ENCODE peak calls at places on chromosomes 2 and 18, in five cellular contexts. V is NCI-H1417, Y is tibial artery, B is H9, A is fibroblast of the aortic adventitia. P is an unnamed sample.

GRCh38 chr2:219045937-219046550 is 4.7 kb upstream of the CFAP65 start:
- DNase-seq in Y (no peak), B (peak; percentile 63), A (peak; percentile 45), V (no peak), P (no peak)

GRCh38 chr2:216633616-216634316 is 546 bp downstream of the IGFBP2 start:
- DNase-seq in Y (no peak), V (peak; percentile 73), B (peak; percentile 47), A (no peak), P (no peak)

GRCh38 chr2:173513117-173513516 is 158.4 kb downstream of the CDCA7 start:
- DNase-seq in A (no peak), B (no peak), V (no peak), Y (no peak), P (no peak)

GRCh38 chr18:77090546-77091200 is 41.9 kb downstream of the MBP start:
- DNase-seq in Y (no peak), V (peak; percentile 94), B (no peak), A (no peak), P (peak; percentile 69)

GRCh38 chr2:219574509-219575311 is 2.6 kb downstream of the INHA start:
- DNase-seq in V (no peak), A (no peak), B (no peak), Y (no peak), P (no peak)

GRCh38 chr18:58806826-58807714 is 57.6 kb upstream of the ZNF532 start:
- DNase-seq in A (no peak), V (no peak), Y (no peak), B (no peak), P (no peak)

GRCh38 chr2:3780477-3781402 is 77.4 kb downstream of the DCDC2C start:
- DNase-seq in Y (no peak), B (peak; percentile 79), V (peak; percentile 64), A (no peak), P (no peak)

GRCh38 chr2:424306-425172 is 136.6 kb upstream of the ALKAL2 start:
- DNase-seq in Y (no peak), A (no peak), B (no peak), V (no peak), P (no peak)

GRCh38 chr2:43220229-43220981 is 6.0 kb downstream of the ZFP36L2 start:
- DNase-seq in Y (no peak), B (no peak), A (peak; percentile 73), V (no peak), P (no peak)

GRCh38 chr2:64952113-64952895 is 36.9 kb upstream of the SLC1A4 start:
- DNase-seq in B (no peak), A (no peak), V (no peak), Y (no peak), P (no peak)

GRCh38 chr18:55401638-55402191 is 186.3 kb downstream of the TCF4 start:
- DNase-seq in V (no peak), A (peak; percentile 91), Y (no peak), B (peak; percentile 69), P (no peak)

GRCh38 chr2:191927991-191928390 is 81.1 kb upstream of the CAVIN2 start:
- DNase-seq in V (peak; percentile 54), A (no peak), B (no peak), Y (no peak), P (no peak)

GRCh38 chr2:230873670-230874401 is 9.1 kb downstream of the ITM2C start:
- DNase-seq in B (no peak), A (no peak), Y (peak; percentile 21), V (no peak), P (no peak)

GRCh38 chr18:6001867-6002266 is 106.5 kb upstream of the TMEM200C start:
- DNase-seq in V (no peak), A (peak; percentile 76), B (no peak), Y (no peak), P (no peak)

GRCh38 chr2:151347904-151348303 is 9.5 kb upstream of the TNFAIP6 start:
- DNase-seq in A (peak; percentile 31), B (no peak), Y (no peak), V (no peak), P (no peak)

GRCh38 chr2:185284696-185285095 is 453.9 kb upstream of the FSIP2 start:
- DNase-seq in V (no peak), B (no peak), A (peak; percentile 40), Y (no peak), P (no peak)

GRCh38 chr2:166519391-166519962 is 25.4 kb upstream of the SCN7A start:
- DNase-seq in V (no peak), B (no peak), A (no peak), Y (no peak), P (no peak)

GRCh38 chr18:58205087-58205779 is 161.2 kb downstream of the NEDD4L start:
- DNase-seq in V (peak; percentile 56), B (no peak), A (peak; percentile 64), Y (no peak), P (no peak)

GRCh38 chr2:70643715-70644114 is 90.1 kb upstream of the TGFA start:
- DNase-seq in Y (no peak), V (peak; percentile 16), A (no peak), B (peak; percentile 63), P (no peak)

GRCh38 chr2:122542236-122542635 is 786.8 kb downstream of the TSN start:
- DNase-seq in A (no peak), Y (no peak), B (no peak), V (no peak), P (no peak)

GRCh38 chr2:36355157-36355889 is at the start of gene CRIM1:
- DNase-seq in V (peak; percentile 76), A (peak; percentile 90), Y (peak; percentile 95), B (peak; percentile 88), P (peak; percentile 93)

GRCh38 chr18:21703241-21703820 is 1.2 kb downstream of the ABHD3 start:
- DNase-seq in A (no peak), B (peak; percentile 34), V (peak; percentile 69), Y (no peak), P (no peak)

GRCh38 chr2:201218780-201219179 is 35.8 kb downstream of the CASP10 start:
- DNase-seq in A (no peak), Y (no peak), V (peak; percentile 6), B (no peak), P (no peak)

GRCh38 chr18:3715223-3716080 is 265.5 kb downstream of the TGIF1 start:
- DNase-seq in V (peak; percentile 84), Y (no peak), A (no peak), B (no peak), P (no peak)

GRCh38 chr18:78681396-78681795 is 298.2 kb upstream of the SALL3 start:
- DNase-seq in A (no peak), V (no peak), Y (no peak), B (no peak), P (no peak)

GRCh38 chr18:77127769-77128671 is 4.6 kb downstream of the MBP start:
- DNase-seq in Y (no peak), A (peak; percentile 97), B (no peak), V (no peak), P (no peak)

GRCh38 chr2:216222650-216223352 is 113.7 kb downstream of the XRCC5 start:
- DNase-seq in Y (no peak), B (peak; percentile 29), A (peak; percentile 55), V (peak; percentile 51), P (no peak)

GRCh38 chr2:180370476-180371205 is 363.5 kb upstream of the CWC22 start:
- DNase-seq in V (no peak), B (no peak), Y (no peak), A (peak; percentile 44), P (no peak)

GRCh38 chr18:56593906-56594305 is 44.5 kb downstream of the TXNL1 start:
- DNase-seq in V (no peak), B (no peak), A (peak; percentile 25), Y (no peak), P (no peak)

GRCh38 chr2:36635194-36635593 is 37.2 kb upstream of the FEZ2 start:
- DNase-seq in B (no peak), Y (no peak), A (peak; percentile 10), V (no peak), P (no peak)

GRCh38 chr2:239721991-239722759 is 303.0 kb downstream of the NDUFA10 start:
- DNase-seq in V (no peak), B (peak; percentile 30), Y (peak; percentile 35), A (no peak), P (peak; percentile 64)

GRCh38 chr18:11992096-11992785 is 10.9 kb downstream of the IMPA2 start:
- DNase-seq in B (no peak), V (no peak), Y (peak; percentile 2), A (no peak), P (no peak)

GRCh38 chr2:64888591-64889309 is 100.4 kb upstream of the SLC1A4 start:
- DNase-seq in B (peak; percentile 72), A (peak; percentile 72), Y (peak; percentile 45), V (peak; percentile 74), P (no peak)

GRCh38 chr2:224221455-224221913 is 180.4 kb downstream of the FAM124B start:
- DNase-seq in V (no peak), B (peak; percentile 52), Y (no peak), A (peak; percentile 98), P (no peak)

GRCh38 chr2:42872736-42873135 is 80.4 kb upstream of the HAAO start:
- DNase-seq in A (peak; percentile 88), Y (no peak), V (no peak), B (no peak), P (no peak)

GRCh38 chr2:72745679-72746368 is 80.0 kb downstream of the EXOC6B start:
- DNase-seq in Y (no peak), V (peak; percentile 88), B (no peak), A (peak; percentile 89), P (no peak)

GRCh38 chr2:102708847-102709559 is 52.8 kb upstream of the TMEM182 start:
- DNase-seq in Y (no peak), V (peak; percentile 34), B (no peak), A (peak; percentile 35), P (no peak)

GRCh38 chr2:76330865-76331264 is 620.1 kb upstream of the GCFC2 start:
- DNase-seq in V (no peak), A (no peak), Y (no peak), B (no peak), P (no peak)

GRCh38 chr2:166106431-166107015 is 21.3 kb downstream of the SCN1A start:
- DNase-seq in V (peak; percentile 27), A (peak; percentile 47), B (peak; percentile 36), Y (no peak), P (no peak)

P was measured in coronary artery.